ENCODE peak calls at places on chromosomes 2 and 18, in seven cellular contexts. G, D, L, O, W, C and S are unnamed samples.

GRCh38 chr2:40098786-40099470 is 319.9 kb upstream of the THUMPD2 start:
- DNase-seq in G (no peak), C (no peak), W (no peak), D (peak), O (no peak), L (no peak), S (no peak)

GRCh38 chr2:203959265-203960034 is 22.9 kb downstream of the ICOS start:
- DNase-seq in L (no peak), D (no peak), O (no peak), G (no peak), C (no peak), W (no peak), S (no peak)

GRCh38 chr2:20622731-20623130 is 28.2 kb downstream of the HS1BP3 start:
- DNase-seq in C (no peak), L (peak), G (peak), D (no peak), W (no peak), O (no peak), S (no peak)

GRCh38 chr2:162041465-162041864 is 32.5 kb downstream of the DPP4 start:
- DNase-seq in O (no peak), D (no peak), L (no peak), G (no peak), C (no peak), W (no peak), S (no peak)

GRCh38 chr18:74171910-74172606 is 23.7 kb downstream of the TIMM21 start:
- DNase-seq in O (no peak), L (no peak), C (no peak), D (peak), W (no peak), G (no peak), S (no peak)

GRCh38 chr2:152696476-152696875 is 20.8 kb downstream of the PRPF40A start:
- DNase-seq in D (no peak), W (no peak), O (no peak), C (no peak), G (no peak), L (no peak), S (no peak)

GRCh38 chr2:219291394-219291793 is 12.2 kb downstream of the DNAJB2 start:
- DNase-seq in C (no peak), O (no peak), D (no peak), L (no peak), W (no peak), G (no peak), S (no peak)

GRCh38 chr2:105769504-105769903 is 24.8 kb downstream of the NCK2 start:
- DNase-seq in L (no peak), W (no peak), D (no peak), C (no peak), G (no peak), O (no peak), S (no peak)

GRCh38 chr2:9984217-9984739 is 32.8 kb downstream of the GRHL1 start:
- DNase-seq in O (no peak), W (no peak), G (no peak), L (no peak), D (peak), C (peak), S (no peak)

GRCh38 chr2:44330801-44331200 is 30.5 kb downstream of the PREPL start:
- DNase-seq in O (no peak), G (no peak), W (no peak), C (no peak), L (no peak), D (peak), S (no peak)

GRCh38 chr2:26552641-26553040 is 74.7 kb upstream of the OTOF start:
- DNase-seq in G (no peak), W (no peak), O (no peak), L (no peak), D (no peak), C (no peak), S (no peak)

GRCh38 chr18:29660777-29661176 is 1381.8 kb downstream of the DSC3 start:
- DNase-seq in L (no peak), W (no peak), G (no peak), O (no peak), C (no peak), D (no peak), S (no peak)

GRCh38 chr2:14420851-14421250 is 211.7 kb upstream of the LRATD1 start:
- DNase-seq in C (no peak), O (no peak), D (peak), G (no peak), W (no peak), L (no peak), S (no peak)

GRCh38 chr2:200379481-200380120 is 73.1 kb downstream of the SPATS2L start:
- DNase-seq in W (no peak), O (no peak), C (no peak), G (no peak), D (no peak), L (no peak), S (no peak)

GRCh38 chr18:24271381-24272331 is 126.0 kb downstream of the OSBPL1A start:
- DNase-seq in D (peak), W (peak), C (peak), L (peak), O (peak), G (peak), S (peak)

GRCh38 chr2:239041062-239041461 is 193.2 kb downstream of the TWIST2 start:
- DNase-seq in G (peak), W (no peak), C (no peak), L (no peak), D (no peak), O (no peak), S (no peak)

GRCh38 chr2:183248866-183249567 is 124.8 kb downstream of the NUP35 start:
- DNase-seq in L (no peak), W (no peak), G (no peak), D (peak), O (no peak), C (peak), S (no peak)

GRCh38 chr18:811192-812122 is 585 bp downstream of the YES1 start:
- DNase-seq in L (peak), D (peak), G (no peak), O (no peak), W (no peak), C (no peak), S (no peak)

GRCh38 chr2:26946841-26947784 is 23.3 kb upstream of the MAPRE3 start:
- DNase-seq in C (no peak), L (peak), D (peak), O (no peak), W (no peak), G (no peak), S (no peak)

GRCh38 chr2:233764264-233764663 is 4.2 kb downstream of the UGT1A1 start:
- DNase-seq in L (no peak), O (peak), C (peak), D (peak), G (peak), W (peak), S (no peak)

GRCh38 chr2:12347049-12347448 is 369.7 kb upstream of the TRIB2 start:
- DNase-seq in O (no peak), G (no peak), L (no peak), W (no peak), C (no peak), D (no peak), S (no peak)

GRCh38 chr2:47221956-47222355 is 66.8 kb upstream of the STPG4 start:
- DNase-seq in L (no peak), G (no peak), O (no peak), C (no peak), D (peak), W (no peak), S (no peak)

GRCh38 chr2:68831688-68832087 is 39.5 kb downstream of the BMP10 start:
- DNase-seq in O (no peak), W (no peak), C (no peak), D (peak), G (no peak), L (no peak), S (no peak)

GRCh38 chr2:85754313-85755095 is 713 bp downstream of the ATOH8 start:
- DNase-seq in D (peak), W (no peak), C (peak), G (no peak), L (peak), O (no peak), S (peak)

GRCh38 chr2:21535826-21536225 is 412.1 kb downstream of the TDRD15 start:
- DNase-seq in O (no peak), G (no peak), C (no peak), L (no peak), W (no peak), D (no peak), S (no peak)

GRCh38 chr2:174752403-174753037 is 11.8 kb downstream of the CHRNA1 start:
- DNase-seq in W (no peak), D (no peak), L (no peak), C (no peak), O (no peak), G (no peak), S (no peak)

GRCh38 chr2:40348665-40349064 is 103.2 kb downstream of the SLC8A1 start:
- DNase-seq in W (no peak), G (no peak), C (no peak), D (peak), O (peak), L (no peak), S (no peak)

GRCh38 chr2:17476060-17476459 is 42.2 kb downstream of the RAD51AP2 start:
- DNase-seq in C (no peak), W (no peak), D (no peak), O (no peak), G (no peak), L (no peak), S (no peak)

GRCh38 chr2:207816546-207816945 is 46.8 kb upstream of the FZD5 start:
- DNase-seq in W (no peak), D (no peak), L (no peak), C (no peak), G (no peak), O (no peak), S (no peak)

GRCh38 chr2:7844414-7844961 is 837.4 kb upstream of the ID2 start:
- DNase-seq in C (no peak), D (no peak), O (no peak), L (no peak), G (no peak), W (no peak), S (no peak)

GRCh38 chr2:84741182-84741822 is 139.6 kb downstream of the TRABD2A start:
- DNase-seq in C (peak), O (no peak), W (no peak), G (no peak), D (peak), L (no peak), S (no peak)

GRCh38 chr2:176643711-176644110 is 374.5 kb downstream of the MTX2 start:
- DNase-seq in C (peak), W (no peak), L (no peak), G (no peak), O (no peak), D (no peak), S (no peak)

DNA sequence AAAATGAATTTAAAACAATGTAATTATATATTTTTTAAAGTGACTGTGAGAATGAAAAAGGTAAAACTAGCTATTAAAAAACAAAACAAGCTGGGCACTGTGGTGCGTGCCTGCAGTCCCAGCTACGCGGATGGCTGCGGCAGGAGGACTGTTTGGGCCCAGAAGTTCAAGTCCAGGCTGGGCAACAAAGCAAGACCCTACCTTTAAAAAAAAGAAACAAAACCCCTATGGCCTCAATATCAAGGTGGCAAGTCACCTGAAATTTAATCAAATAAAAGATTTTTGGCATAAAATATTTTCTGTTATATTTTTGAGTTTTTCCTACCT is 46.9 kb upstream of the STRN start:
- DNase-seq in C (no peak), D (no peak), L (no peak), O (no peak), W (no peak), G (no peak), S (no peak)
- TF ChIP-seq CTCF in C (no peak), D (no peak), L (no peak), O (no peak), W (no peak), G (no peak), S (no peak)

GRCh38 chr18:59537581-59537980 is 159.6 kb downstream of the CCBE1 start:
- DNase-seq in C (no peak), G (no peak), O (no peak), L (no peak), W (no peak), D (no peak), S (no peak)

GRCh38 chr18:59540356-59540755 is 156.9 kb downstream of the CCBE1 start:
- DNase-seq in O (no peak), W (no peak), C (no peak), G (no peak), D (no peak), L (no peak), S (no peak)

GRCh38 chr18:59536181-59536580 is 161.0 kb downstream of the CCBE1 start:
- DNase-seq in O (no peak), L (no peak), G (no peak), C (no peak), W (no peak), D (peak), S (no peak)

GRCh38 chr18:59539108-59539507 is 158.1 kb downstream of the CCBE1 start:
- DNase-seq in W (no peak), C (no peak), L (no peak), G (no peak), D (no peak), O (no peak), S (no peak)

GRCh38 chr18:59540819-59541218 is 156.4 kb downstream of the CCBE1 start:
- DNase-seq in W (no peak), G (no peak), O (no peak), D (peak), L (no peak), C (no peak), S (no peak)
- TF ChIP-seq CTCF in W (no peak), G (no peak), O (no peak), D (no peak), L (no peak), C (no peak), S (no peak)

GRCh38 chr2:149040451-149040850 is 2.0 kb downstream of the LYPD6B start:
- DNase-seq in G (no peak), W (no peak), O (no peak), D (no peak), L (no peak), C (peak), S (peak)

GRCh38 chr2:149038442-149039212 is at the start of gene LYPD6B:
- DNase-seq in O (no peak), G (peak), C (no peak), L (peak), D (no peak), W (no peak), S (peak)

GRCh38 chr2:149039213-149039724 is 770 bp downstream of the LYPD6B start:
- DNase-seq in W (no peak), C (no peak), D (no peak), L (no peak), O (no peak), G (no peak), S (no peak)

GRCh38 chr2:149036507-149037293 is 1.8 kb upstream of the LYPD6B start:
- DNase-seq in C (no peak), G (no peak), O (no peak), W (no peak), L (no peak), D (no peak), S (no peak)

GRCh38 chr2:149037851-149038250 is 648 bp upstream of the LYPD6B start:
- DNase-seq in L (no peak), W (no peak), D (no peak), O (peak), G (no peak), C (no peak), S (no peak)
- TF ChIP-seq CTCF in L (no peak), W (no peak), D (no peak), O (peak), G (no peak), C (no peak), S (no peak)

GRCh38 chr18:9405130-9405529 is 70.2 kb upstream of the RALBP1 start:
- DNase-seq in L (no peak), D (no peak), C (no peak), O (no peak), W (no peak), G (no peak), S (no peak)

GRCh38 chr18:9401166-9401565 is 66.6 kb downstream of the TWSG1 start:
- DNase-seq in W (no peak), D (no peak), G (no peak), C (no peak), L (no peak), O (no peak), S (no peak)

GRCh38 chr18:9404565-9405060 is 70.0 kb downstream of the TWSG1 start:
- DNase-seq in D (no peak), C (no peak), L (no peak), W (no peak), O (no peak), G (no peak), S (no peak)

GRCh38 chr18:9405977-9406376 is 69.3 kb upstream of the RALBP1 start:
- DNase-seq in O (no peak), D (no peak), L (no peak), C (no peak), G (no peak), W (no peak), S (no peak)

GRCh38 chr18:9403795-9404564 is 69.4 kb downstream of the TWSG1 start:
- DNase-seq in L (no peak), D (no peak), C (no peak), G (no peak), O (no peak), W (no peak), S (no peak)
- TF ChIP-seq CTCF in L (no peak), D (no peak), C (no peak), G (no peak), O (no peak), W (no peak), S (no peak)

GRCh38 chr2:179822540-179822939 is 38.9 kb downstream of the ZNF385B start:
- DNase-seq in O (no peak), D (no peak), C (no peak), G (no peak), L (no peak), W (no peak), S (no peak)

GRCh38 chr2:179817181-179817841 is 44.1 kb downstream of the ZNF385B start:
- DNase-seq in C (no peak), L (no peak), D (peak), G (no peak), O (no peak), W (no peak), S (no peak)

GRCh38 chr2:179814050-179814449 is 47.4 kb downstream of the ZNF385B start:
- DNase-seq in G (peak), W (no peak), L (no peak), C (no peak), D (no peak), O (no peak), S (no peak)

GRCh38 chr2:179818546-179818945 is 42.9 kb downstream of the ZNF385B start:
- DNase-seq in C (peak), L (no peak), G (no peak), O (no peak), D (no peak), W (no peak), S (no peak)
- TF ChIP-seq CTCF in C (no peak), L (no peak), G (no peak), O (no peak), D (no peak), W (no peak), S (no peak)

GRCh38 chr2:134407154-134407890 is 153.4 kb downstream of the MGAT5 start:
- DNase-seq in C (no peak), W (no peak), O (no peak), L (no peak), G (no peak), D (no peak), S (no peak)

GRCh38 chr2:134408791-134409190 is 154.9 kb downstream of the MGAT5 start:
- DNase-seq in L (no peak), D (peak), O (no peak), C (no peak), W (no peak), G (no peak), S (no peak)

GRCh38 chr2:134406716-134407115 is 152.8 kb downstream of the MGAT5 start:
- DNase-seq in D (no peak), O (no peak), W (no peak), C (no peak), L (no peak), G (no peak), S (no peak)

GRCh38 chr2:134410006-134410405 is 156.1 kb downstream of the MGAT5 start:
- DNase-seq in W (no peak), D (no peak), L (no peak), C (no peak), O (no peak), G (no peak), S (no peak)

DNA sequence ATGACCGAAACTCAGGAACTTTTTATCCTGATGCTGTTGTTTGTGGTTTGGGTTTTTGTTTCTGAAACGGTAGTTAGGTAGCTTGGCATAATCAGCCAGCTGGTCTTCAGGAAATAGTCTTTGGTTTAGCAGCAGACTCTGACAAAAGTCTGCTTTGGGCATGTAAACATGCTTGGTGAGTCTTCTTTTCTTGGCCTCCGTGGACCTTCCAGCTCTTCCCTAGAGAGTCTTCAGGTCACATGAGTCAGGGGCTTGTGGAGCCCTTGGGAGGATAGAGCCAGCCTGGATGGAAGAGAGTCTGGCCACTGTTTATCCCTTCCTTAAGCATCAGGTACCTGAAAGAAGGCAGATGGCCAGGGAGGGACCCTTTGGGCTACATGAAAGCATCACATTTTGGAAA is 154.5 kb downstream of the MGAT5 start:
- DNase-seq in W (no peak), C (no peak), O (no peak), D (peak), G (no peak), L (no peak), S (no peak)
- TF ChIP-seq CTCF in W (no peak), C (no peak), O (no peak), D (no peak), G (no peak), L (no peak), S (no peak)

DNA sequence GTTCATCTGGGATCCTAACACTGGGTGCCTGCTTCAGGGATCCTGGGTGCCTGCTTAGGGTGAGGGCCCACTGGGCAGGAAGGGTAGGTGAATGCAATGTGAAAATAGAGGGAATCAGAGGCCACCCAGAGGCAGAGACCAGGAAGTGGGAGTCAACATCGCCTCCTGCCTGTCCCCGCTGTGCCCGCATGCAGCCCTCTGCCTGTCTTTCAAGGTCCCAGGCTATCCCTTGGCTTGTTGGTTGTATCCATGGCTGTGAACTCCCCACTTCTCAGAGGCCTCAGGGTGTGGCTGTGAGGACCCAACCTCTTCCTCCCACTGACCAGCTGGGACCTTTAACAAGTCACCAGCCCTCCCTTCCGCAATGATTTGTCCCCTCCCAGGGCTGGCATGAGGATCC is 26.5 kb downstream of the PSD4 start:
- DNase-seq in W (no peak), L (no peak), D (no peak), G (peak), O (no peak), C (peak), S (no peak)
- TF ChIP-seq CTCF in W (no peak), L (no peak), D (no peak), G (peak), O (peak), C (peak), S (peak)